ENCODE peak calls at places on chromosomes 5 and 9, in seven cellular contexts. H is memory B cell; B is RPMI7951; P is choroid plexus epithelial cell; X is C1 segment of cervical spinal cord; M is stimulated activated CD4-positive, alpha-beta T cell treated with anti-CD3 and anti-CD28 coated beads, Interleukin-12 subunit alpha, Interleukin-12 subunit beta, amount 100 ng/mL, for 48 hours; V is ELR. L is an unnamed sample.

GRCh38 chr5:39774597-39774996 is 349.8 kb upstream of the DAB2 start:
- DNase-seq in H (no peak), B (peak), P (no peak), X (no peak), M (no peak), V (no peak), L (no peak)

GRCh38 chr9:136489731-136490130 is 6.9 kb upstream of the SEC16A start:
- DNase-seq in H (no peak), B (no peak), P (no peak), X (no peak), M (no peak), V (no peak), L (no peak)

GRCh38 chr5:149271195-149271716 is 403 bp upstream of the AFAP1L1 start:
- DNase-seq in H (no peak), B (peak), P (no peak), X (no peak), M (no peak), V (peak), L (peak)

GRCh38 chr5:36870399-36871040 is 6.0 kb upstream of the NIPBL start:
- DNase-seq in H (no peak), B (peak), P (peak), X (no peak), M (no peak), V (peak), L (no peak)

GRCh38 chr5:87048156-87048555 is 219.5 kb upstream of the RASA1 start:
- DNase-seq in H (no peak), B (peak), P (no peak), X (no peak), M (no peak), V (peak), L (no peak)

GRCh38 chr5:135476615-135477493 is 24.7 kb upstream of the TIFAB start:
- DNase-seq in H (no peak), B (no peak), P (no peak), X (no peak), M (no peak), V (no peak), L (no peak)

GRCh38 chr5:128765448-128766061 is 199.7 kb upstream of the SLC27A6 start:
- DNase-seq in H (no peak), B (no peak), P (no peak), X (no peak), M (no peak), V (no peak), L (no peak)

GRCh38 chr9:112731971-112732370 is 14.1 kb upstream of the INIP start:
- DNase-seq in H (no peak), B (no peak), P (no peak), X (no peak), M (no peak), V (no peak), L (no peak)

GRCh38 chr5:112413611-112414010 is 5.5 kb downstream of the EPB41L4A start:
- DNase-seq in H (no peak), B (no peak), P (no peak), X (no peak), M (no peak), V (no peak), L (no peak)

GRCh38 chr5:10863763-10864383 is 102.8 kb upstream of the DAP start:
- DNase-seq in H (peak), B (peak), P (peak), X (no peak), M (peak), V (peak), L (peak)

GRCh38 chr5:91499943-91500531 is 116.9 kb upstream of the ARRDC3 start:
- DNase-seq in H (no peak), B (peak), P (peak), X (no peak), M (no peak), V (peak), L (no peak)

GRCh38 chr5:20229286-20230005 is 241.4 kb upstream of the CDH18 start:
- DNase-seq in H (no peak), B (no peak), P (peak), X (no peak), M (no peak), V (no peak), L (no peak)

GRCh38 chr5:126365446-126366198 is 57.6 kb upstream of the GRAMD2B start:
- DNase-seq in H (no peak), B (no peak), P (no peak), X (no peak), M (no peak), V (no peak), L (no peak)

GRCh38 chr5:174097486-174098185 is 52.1 kb downstream of the NSG2 start:
- DNase-seq in H (no peak), B (peak), P (no peak), X (no peak), M (no peak), V (peak), L (no peak)

GRCh38 chr5:107272954-107273353 is 397.8 kb downstream of the EFNA5 start:
- DNase-seq in H (no peak), B (peak), P (no peak), X (no peak), M (no peak), V (peak), L (no peak)

GRCh38 chr5:21807953-21808352 is 1045.2 kb downstream of the CDH12 start:
- DNase-seq in H (no peak), B (peak), P (peak), X (no peak), M (no peak), V (peak), L (no peak)

GRCh38 chr9:38346811-38347735 is 45.4 kb upstream of the ALDH1B1 start:
- DNase-seq in H (no peak), B (no peak), P (peak), X (no peak), M (no peak), V (no peak), L (no peak)

GRCh38 chr9:86944974-86945867 is 2.1 kb downstream of the GAS1 start:
- DNase-seq in H (peak), B (peak), P (peak), X (no peak), M (no peak), V (no peak), L (no peak)

GRCh38 chr5:62268239-62268638 is 37.8 kb upstream of the KIF2A start:
- DNase-seq in H (no peak), B (no peak), P (no peak), X (no peak), M (no peak), V (peak), L (no peak)

GRCh38 chr5:120806132-120806531 is 342.0 kb downstream of the PRR16 start:
- DNase-seq in H (no peak), B (no peak), P (peak), X (no peak), M (no peak), V (no peak), L (no peak)

GRCh38 chr9:86997158-86997557 is 49.9 kb upstream of the GAS1 start:
- DNase-seq in H (no peak), B (no peak), P (peak), X (no peak), M (no peak), V (no peak), L (no peak)

GRCh38 chr5:32780508-32780919 is 69.4 kb downstream of the NPR3 start:
- DNase-seq in H (no peak), B (no peak), P (peak), X (no peak), M (no peak), V (no peak), L (no peak)

GRCh38 chr5:34858798-34859197 is 19.8 kb downstream of the TTC23L start:
- DNase-seq in H (no peak), B (no peak), P (no peak), X (no peak), M (no peak), V (no peak), L (no peak)

GRCh38 chr5:59174248-59174844 is 591.5 kb downstream of the RAB3C start:
- DNase-seq in H (no peak), B (peak), P (peak), X (no peak), M (no peak), V (peak), L (peak)

GRCh38 chr9:31089822-31090221 is 1294.6 kb upstream of the ACO1 start:
- DNase-seq in H (no peak), B (no peak), P (peak), X (no peak), M (no peak), V (no peak), L (no peak)

GRCh38 chr5:127320032-127320945 is 29.7 kb downstream of the MEGF10 start:
- DNase-seq in H (no peak), B (peak), P (peak), X (no peak), M (no peak), V (peak), L (peak)

L was measured in stimulated activated naive CD8-positive, alpha-beta T cell treated with anti-CD3 and anti-CD28 coated beads, Interleukin-15, amount 100 ng/mL, for 72 hours.